ENCODE peak calls at places on chromosomes 3 and 15, in eight cellular contexts. A, K, N, H, E, B, V and W are unnamed samples.

GRCh38 chr3:185175370-185175987 is 22.6 kb upstream of the C3orf70 start:
- DNase-seq in A (no peak), K (peak), N (no peak), H (no peak), E (peak), B (peak), V (peak), W (no peak)

GRCh38 chr3:114874447-114874846 is 272.6 kb downstream of the ZBTB20 start:
- DNase-seq in A (no peak), K (no peak), N (no peak), H (no peak), E (no peak), B (no peak), V (no peak), W (no peak)

GRCh38 chr3:69882560-69882959 is 117.0 kb upstream of the SAMMSON start:
- DNase-seq in A (no peak), K (no peak), N (no peak), H (no peak), E (no peak), B (no peak), V (no peak), W (no peak)

GRCh38 chr3:102038477-102039142 is 189.3 kb downstream of the NFKBIZ start:
- DNase-seq in A (no peak), K (no peak), N (no peak), H (no peak), E (no peak), B (no peak), V (peak), W (no peak)

GRCh38 chr15:69987492-69988482 is 109.9 kb downstream of the TLE3 start:
- DNase-seq in A (peak), K (no peak), N (no peak), H (no peak), E (no peak), B (no peak), V (no peak), W (no peak)

GRCh38 chr3:35624698-35625097 is 14.6 kb upstream of the ARPP21 start:
- DNase-seq in A (no peak), K (no peak), N (no peak), H (peak), E (no peak), B (no peak), V (no peak), W (no peak)

GRCh38 chr15:101521563-101521962 is 32.1 kb upstream of the PCSK6 start:
- DNase-seq in A (no peak), K (no peak), N (no peak), H (no peak), E (no peak), B (no peak), V (peak), W (no peak)

GRCh38 chr3:196740476-196741400 is 1.1 kb downstream of the PAK2 start:
- DNase-seq in A (peak), K (peak), N (no peak), H (peak), E (peak), B (peak), V (peak), W (peak)

GRCh38 chr3:127612966-127613365 is 14.8 kb downstream of the MCM2 start:
- DNase-seq in A (no peak), K (no peak), N (no peak), H (no peak), E (no peak), B (peak), V (no peak), W (no peak)

GRCh38 chr15:96325579-96326331 is 4.7 kb upstream of the NR2F2 start:
- DNase-seq in A (no peak), K (no peak), N (no peak), H (peak), E (no peak), B (peak), V (no peak), W (no peak)

GRCh38 chr15:96328101-96328958 is 2.2 kb upstream of the NR2F2 start:
- DNase-seq in A (no peak), K (no peak), N (no peak), H (no peak), E (no peak), B (peak), V (no peak), W (no peak)

GRCh38 chr15:96329403-96329981 is 1.0 kb upstream of the NR2F2 start:
- DNase-seq in A (no peak), K (no peak), N (no peak), H (no peak), E (no peak), B (peak), V (no peak), W (no peak)

GRCh38 chr15:96326551-96327154 is 3.8 kb upstream of the NR2F2 start:
- DNase-seq in A (no peak), K (no peak), N (no peak), H (peak), E (no peak), B (peak), V (no peak), W (no peak)

DNA sequence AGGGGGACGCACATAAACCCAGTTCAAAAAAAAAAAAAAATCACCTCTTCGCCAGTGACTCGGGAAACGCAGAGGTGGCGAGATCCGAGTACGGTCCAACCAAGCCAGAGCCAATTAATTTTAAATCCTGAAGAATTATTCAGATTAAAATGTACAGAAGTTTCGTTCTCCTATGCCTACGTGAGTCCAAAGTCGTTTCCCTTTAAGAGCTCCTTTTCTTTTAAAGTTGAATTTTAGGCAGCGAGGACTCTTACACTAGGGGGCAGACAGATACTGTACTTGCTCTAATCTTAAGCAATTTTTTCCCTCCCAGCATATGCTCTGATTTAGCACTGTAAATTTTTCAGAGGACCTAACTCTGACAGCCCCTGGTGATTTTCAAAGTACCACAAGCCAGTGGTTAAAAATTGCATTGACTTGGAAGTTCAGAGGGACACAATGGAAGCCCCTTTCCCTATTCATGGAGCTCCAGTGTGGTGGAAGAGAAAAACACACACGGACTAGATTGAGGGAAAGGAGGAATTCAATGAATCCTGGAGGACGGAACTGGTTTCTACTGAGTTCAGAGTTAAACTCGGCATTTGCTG is 3.3 kb upstream of the NR2F2 start:
- DNase-seq in A (peak), K (no peak), N (peak), H (peak), E (no peak), B (peak), V (no peak), W (no peak)
- TF ChIP-seq CTCF in A (peak), K (peak), N (peak), H (peak), E (no peak), B (peak), V (no peak), W (no peak)

DNA sequence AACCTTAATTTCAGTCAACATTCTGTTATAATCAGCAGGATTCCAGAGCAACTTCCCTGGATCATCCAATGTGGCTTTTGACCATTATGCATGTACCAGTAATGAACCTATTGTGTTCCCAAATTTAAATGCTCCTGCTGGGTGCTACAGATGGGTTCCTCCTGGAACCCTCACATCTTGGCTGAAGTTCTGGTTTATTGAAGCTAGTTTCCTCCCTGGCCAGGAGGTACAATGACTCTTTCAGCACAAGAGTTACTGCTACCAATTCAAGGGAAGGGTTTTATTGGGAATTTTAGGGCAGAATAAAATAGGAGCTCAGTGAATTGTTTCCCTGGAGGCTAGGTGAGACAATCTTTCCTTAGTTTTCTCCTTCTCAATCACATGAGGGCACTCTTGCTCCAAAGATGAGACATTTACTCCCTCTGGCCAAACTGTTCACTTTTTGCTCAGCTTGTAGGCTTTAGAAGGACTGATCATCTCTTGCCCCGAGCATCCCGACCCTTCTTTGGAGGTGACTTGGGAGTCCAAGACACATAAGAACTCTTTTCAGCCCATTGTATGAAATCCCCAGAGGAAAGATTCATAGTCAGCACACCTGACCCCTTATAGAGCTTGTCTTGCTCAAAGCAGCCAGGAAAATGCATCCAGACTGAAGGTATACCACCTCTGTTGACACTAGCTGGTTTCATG is 8.8 kb upstream of the NPHP3 start:
- DNase-seq in A (peak), K (peak), N (no peak), H (peak), E (peak), B (peak), V (peak), W (no peak)
- TF ChIP-seq CTCF in A (peak), K (peak), N (peak), H (peak), E (peak), B (peak), V (peak), W (peak)

DNA sequence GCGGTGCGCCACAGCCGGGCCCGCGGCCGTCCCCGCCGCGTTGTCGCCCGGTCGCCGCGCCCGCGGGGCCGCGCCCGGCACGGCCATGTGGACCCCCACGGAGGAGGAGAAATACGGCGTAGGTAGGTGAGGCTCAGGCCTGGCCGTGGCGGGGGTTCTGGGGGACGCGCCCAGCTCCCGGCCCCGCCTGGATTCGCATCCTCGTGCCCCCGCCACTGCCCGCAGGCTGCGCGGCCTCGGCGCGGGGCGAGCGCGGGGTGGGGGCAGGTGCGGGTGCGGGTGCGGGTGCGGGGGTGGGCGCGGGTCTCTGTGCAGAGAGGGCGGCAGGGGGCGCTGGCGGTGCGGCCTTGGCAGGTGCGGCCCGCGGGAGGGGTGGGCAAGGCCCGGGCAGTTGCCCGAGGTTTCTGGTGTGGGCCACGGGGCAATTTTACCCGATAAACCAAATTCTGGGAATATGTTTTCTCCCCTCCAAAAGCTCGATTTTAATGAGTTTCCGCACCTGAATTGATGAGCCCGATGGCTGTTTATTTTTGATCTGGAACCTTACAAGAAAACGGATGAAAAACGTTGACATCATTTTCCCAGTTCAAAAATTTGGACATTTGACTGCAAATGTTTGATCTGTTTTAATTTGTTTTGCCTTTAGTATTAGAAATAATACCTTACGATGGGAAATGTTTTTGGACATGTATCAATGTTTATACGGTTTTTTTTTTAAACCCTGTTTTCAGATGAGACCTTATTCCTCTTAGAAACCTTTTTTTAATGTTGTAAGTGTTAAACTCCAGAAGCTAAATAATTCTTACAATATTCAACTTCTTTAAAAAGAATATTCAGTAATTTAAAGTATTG is 678 bp downstream of the DOCK3 start:
- DNase-seq in A (no peak), K (peak), N (no peak), H (no peak), E (peak), B (no peak), V (peak), W (peak)
- TF ChIP-seq CTCF in A (peak), K (peak), N (peak), H (peak), E (peak), B (peak), V (peak), W (peak)

GRCh38 chr15:56052389-56053045 is 59.1 kb upstream of the NEDD4 start:
- DNase-seq in A (peak), K (no peak), N (no peak), H (peak), E (no peak), B (peak), V (peak), W (no peak)

GRCh38 chr15:56053046-56053400 is 59.6 kb upstream of the NEDD4 start:
- DNase-seq in A (no peak), K (no peak), N (no peak), H (no peak), E (no peak), B (no peak), V (no peak), W (no peak)

GRCh38 chr15:56058986-56059385 is 65.6 kb upstream of the NEDD4 start:
- DNase-seq in A (no peak), K (peak), N (no peak), H (no peak), E (no peak), B (peak), V (no peak), W (no peak)

GRCh38 chr15:56059716-56060115 is 66.3 kb upstream of the NEDD4 start:
- DNase-seq in A (no peak), K (no peak), N (no peak), H (no peak), E (no peak), B (no peak), V (no peak), W (no peak)

DNA sequence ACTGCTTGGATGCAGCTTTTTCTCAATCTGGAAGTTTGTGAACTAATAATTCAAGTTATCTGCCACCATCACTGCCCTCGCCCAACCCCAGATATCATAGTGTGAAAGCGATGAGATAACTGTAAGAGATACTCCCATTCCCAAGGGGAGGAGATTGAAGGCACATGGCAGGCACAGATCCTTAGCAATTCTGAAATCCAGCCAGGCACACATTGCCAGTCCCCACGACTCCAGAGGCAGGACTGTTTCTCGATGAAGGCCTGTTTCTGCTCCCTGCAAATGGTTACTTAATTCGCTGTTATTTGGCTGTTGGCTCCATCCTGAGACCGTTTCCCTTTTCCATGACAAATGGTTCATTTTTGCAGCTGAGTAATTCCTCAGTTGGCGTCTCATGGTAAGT is 63.2 kb upstream of the NEDD4 start:
- DNase-seq in A (no peak), K (peak), N (no peak), H (no peak), E (no peak), B (no peak), V (no peak), W (no peak)
- TF ChIP-seq CTCF in A (no peak), K (no peak), N (no peak), H (no peak), E (no peak), B (no peak), V (no peak), W (no peak)

GRCh38 chr3:163939926-163940325 is 1138.4 kb downstream of the SI start:
- DNase-seq in A (peak), K (no peak), N (no peak), H (peak), E (peak), B (peak), V (no peak), W (no peak)
- TF ChIP-seq CTCF in A (no peak), K (no peak), N (no peak), H (no peak), E (no peak), B (peak), V (no peak), W (no peak)

DNA sequence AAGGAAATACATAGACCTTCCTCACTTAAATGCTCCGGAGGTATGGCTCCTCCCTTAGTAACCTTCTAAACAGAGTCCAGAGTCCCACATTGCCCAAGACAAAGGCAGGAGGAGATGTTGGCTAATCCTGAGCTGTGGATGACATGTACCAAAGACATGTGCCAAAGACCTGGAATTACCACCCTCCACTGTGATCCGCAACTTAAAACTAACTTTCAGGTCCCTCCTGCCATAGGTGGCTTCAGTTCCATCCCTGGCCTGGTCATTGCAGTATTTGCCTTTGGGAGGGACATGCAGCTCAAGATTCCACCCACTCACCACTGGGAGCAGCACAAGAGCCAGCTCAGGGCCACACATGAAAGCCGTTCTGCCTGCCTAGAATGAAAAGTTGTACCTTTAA is 28.0 kb downstream of the MYZAP start:
- DNase-seq in A (no peak), K (no peak), N (no peak), H (no peak), E (no peak), B (peak), V (no peak), W (no peak)
- TF ChIP-seq CTCF in A (no peak), K (peak), N (no peak), H (no peak), E (no peak), B (peak), V (no peak), W (no peak)